ENCODE peak calls at places on chromosomes 3 and 15, in five cellular contexts. O is ovary, J is endothelial cell of umbilical vein, G is mucosa of descending colon, R is esophagus squamous epithelium. I is an unnamed sample. For H3K4me1, the result is how much of the 10 kb centered on the place peaks cover.

GRCh38 chr15:43266834-43267233 is at the start of gene TGM5:
- DNase-seq in O (no peak), J (no peak), G (peak), R (no peak), I (no peak)

GRCh38 chr15:40322531-40323238 is 807 bp upstream of the INAFM2 start:
- DNase-seq in O (peak), J (no peak), G (no peak), R (no peak), I (no peak)

GRCh38 chr3:29721789-29722188 is 440.9 kb downstream of the RBMS3 start:
- DNase-seq in O (no peak), J (no peak), G (no peak), R (no peak), I (no peak)

GRCh38 chr3:107661447-107662108 is 138.8 kb downstream of the BBX start:
- DNase-seq in O (no peak), J (no peak), G (no peak), R (no peak), I (no peak)

GRCh38 chr3:55169608-55170010 is 241.8 kb upstream of the LRTM1 start:
- DNase-seq in O (no peak), J (no peak), G (no peak), R (no peak), I (no peak)

GRCh38 chr3:186476044-186476468 is 68.1 kb downstream of the CRYGS start:
- DNase-seq in O (no peak), J (no peak), G (no peak), R (no peak), I (no peak)

GRCh38 chr3:10941972-10942371 is 50.6 kb upstream of the SLC6A1 start:
- DNase-seq in O (no peak), J (no peak), G (no peak), R (no peak), I (no peak)

GRCh38 chr15:60651734-60652141 is 172.8 kb upstream of the ICE2 start:
- DNase-seq in O (no peak), J (no peak), G (no peak), R (no peak), I (no peak)

GRCh38 chr3:122234117-122234516 is 50.6 kb downstream of the CASR start:
- DNase-seq in O (no peak), J (no peak), G (no peak), R (no peak), I (no peak)

GRCh38 chr3:170037463-170038433 is at the start of gene GPR160:
- DNase-seq in O (peak), J (peak), G (peak), R (peak), I (peak)

GRCh38 chr3:176193032-176193698 is 1004.1 kb downstream of the TBL1XR1 start:
- DNase-seq in O (no peak), J (no peak), G (no peak), R (no peak), I (no peak)

GRCh38 chr3:143203142-143203541 is 83.6 kb downstream of the CHST2 start:
- DNase-seq in O (no peak), J (no peak), G (no peak), R (no peak), I (no peak)

GRCh38 chr15:65189102-65189740 is 4.1 kb upstream of the CLPX start:
- DNase-seq in O (no peak), J (peak), G (no peak), R (no peak), I (no peak)

GRCh38 chr3:72999971-73000370 is 3.4 kb downstream of the PPP4R2 start:
- DNase-seq in O (no peak), J (no peak), G (no peak), R (no peak), I (no peak)

GRCh38 chr3:72996121-72996472 is 514 bp upstream of the PPP4R2 start:
- DNase-seq in O (peak), J (no peak), G (peak), R (no peak), I (peak)

GRCh38 chr3:72997421-72997961 is 880 bp downstream of the PPP4R2 start:
- DNase-seq in O (no peak), J (peak), G (no peak), R (no peak), I (no peak)

GRCh38 chr3:72996473-72997333 is at the start of gene PPP4R2:
- DNase-seq in O (peak), J (peak), G (peak), R (peak), I (peak)

GRCh38 chr3:72998489-72998888 is 1.9 kb downstream of the PPP4R2 start:
- DNase-seq in O (no peak), J (no peak), G (no peak), R (no peak), I (no peak)
- H3K4me1 ChIP-seq in O (under half), J (under half), G (under half), R (half or more), I (half or more)

GRCh38 chr15:31365655-31366127 is 39.1 kb downstream of the KLF13 start:
- DNase-seq in O (peak), J (no peak), G (peak), R (peak), I (peak)

GRCh38 chr15:31367021-31367729 is 40.5 kb downstream of the KLF13 start:
- DNase-seq in O (no peak), J (no peak), G (peak), R (no peak), I (peak)

GRCh38 chr15:31364301-31365031 is 37.8 kb downstream of the KLF13 start:
- DNase-seq in O (no peak), J (no peak), G (peak), R (no peak), I (peak)

GRCh38 chr15:31366169-31366734 is 39.6 kb downstream of the KLF13 start:
- DNase-seq in O (peak), J (no peak), G (no peak), R (no peak), I (peak)

DNA sequence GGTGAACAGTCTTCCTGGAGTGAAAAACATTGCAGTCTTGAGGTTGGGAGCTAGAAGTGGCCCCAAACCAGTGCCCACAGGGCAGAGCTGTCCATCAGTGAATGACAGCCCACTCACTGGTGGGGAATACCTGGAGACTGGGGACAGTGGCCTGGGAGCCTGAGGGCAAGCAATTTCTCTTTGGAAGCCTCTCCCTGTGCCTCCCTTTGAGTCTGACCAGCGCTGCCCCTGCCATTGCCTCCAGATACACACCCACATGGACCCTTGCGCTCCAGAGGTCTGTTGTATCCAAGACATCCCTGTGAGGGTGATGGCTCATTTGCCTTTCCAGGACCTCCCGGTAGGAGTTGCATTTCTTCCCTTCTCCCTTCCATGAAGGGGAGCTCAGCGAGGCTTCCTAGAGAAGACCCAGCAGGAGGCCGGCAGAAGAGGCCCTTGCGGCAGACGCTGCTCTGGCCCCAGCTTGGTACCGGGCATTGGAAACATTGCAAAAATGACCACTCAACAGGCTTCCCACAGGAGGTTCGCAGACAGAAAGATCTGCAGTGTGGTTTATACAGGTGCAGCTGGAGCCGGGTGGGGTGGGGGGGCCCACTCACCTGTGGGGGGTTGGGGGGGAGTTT is 38.5 kb downstream of the KLF13 start:
- DNase-seq in O (no peak), J (no peak), G (no peak), R (no peak), I (peak)
- H3K4me1 ChIP-seq in O (under half), J (under half), G (half or more), R (half or more), I (half or more)

GRCh38 chr15:84761534-84762190 is 13.3 kb downstream of the ZNF592 start:
- DNase-seq in O (no peak), J (peak), G (no peak), R (no peak), I (no peak)
- H3K4me1 ChIP-seq in O (under half), J (under half), G (half or more), R (half or more), I (half or more)

GRCh38 chr3:124784686-124785382 is 54.6 kb downstream of the UMPS start:
- DNase-seq in O (no peak), J (no peak), G (no peak), R (no peak), I (no peak)
- H3K4me1 ChIP-seq in O (under half), J (under half), G (under half), R (half or more), I (half or more)

DNA sequence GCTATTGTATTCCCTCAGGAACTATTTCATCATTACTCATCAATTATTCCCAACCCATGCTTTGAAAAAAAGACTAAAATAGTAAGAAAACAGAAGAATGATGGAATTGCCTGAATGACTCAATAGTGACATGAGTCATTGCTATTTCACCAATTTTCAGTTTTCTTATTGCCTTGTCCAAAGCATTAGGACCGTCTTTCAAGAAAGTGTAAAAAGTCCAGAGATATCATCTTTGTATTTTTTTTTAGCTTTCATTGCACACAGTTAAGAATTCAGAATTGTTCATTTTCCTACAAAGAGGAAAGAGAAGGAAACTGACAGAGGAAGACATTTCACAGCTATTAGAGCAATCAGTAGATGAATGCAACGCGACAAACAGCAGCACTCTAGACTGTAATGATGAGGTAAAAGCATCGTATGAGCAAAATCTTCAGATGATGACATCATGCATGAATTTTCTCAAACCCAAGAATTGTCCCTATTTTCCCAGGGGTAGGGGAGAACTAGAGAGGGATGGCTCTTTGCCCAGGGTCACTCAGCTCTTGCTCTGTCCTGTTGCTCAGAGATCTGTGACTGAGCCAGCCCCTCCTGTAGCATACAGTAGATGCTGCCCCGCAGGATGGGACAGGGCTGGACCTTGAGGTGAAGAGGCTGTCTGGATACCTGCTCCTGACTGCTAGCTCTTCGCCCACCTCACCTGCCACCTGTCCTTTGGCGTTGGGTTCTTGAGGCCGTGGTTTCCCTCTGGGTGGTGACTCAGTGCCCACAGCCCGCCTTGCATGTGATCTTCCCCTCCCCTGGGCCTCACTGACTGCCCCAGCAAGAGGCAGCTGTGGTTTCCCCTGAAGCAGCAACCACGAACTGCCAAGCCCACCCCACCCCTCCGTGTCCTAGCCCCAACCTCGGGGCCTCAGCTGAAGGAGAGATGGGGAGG is 84.8 kb downstream of the PPCDC start:
- DNase-seq in O (no peak), J (peak), G (peak), R (no peak), I (no peak)
- H3K4me1 ChIP-seq in O (under half), J (under half), G (under half), R (under half), I (under half)

GRCh38 chr15:88398011-88398410 is 69.2 kb downstream of the MRPL46 start:
- DNase-seq in O (no peak), J (no peak), G (no peak), R (no peak), I (no peak)
- H3K4me1 ChIP-seq in O (under half), J (under half), G (under half), R (under half), I (under half)

I was measured in left ventricle myocardium inferior.